ENCODE peak calls at places on chromosomes 16 and 17, in ten cellular contexts. O is fibroblast of the conjunctiva; Q is GM12878; W is activated naive CD4-positive, alpha-beta T cell treated with anti-CD3 and anti-CD28 coated beads for 36 hours; I is hypothalamus; A is CD8-positive, alpha-beta memory T cell; B is activated effector memory CD4-positive, alpha-beta T cell treated with anti-CD3 and anti-CD28 coated beads, Interleukin-2, amount 50 U/mL, for 16 hours; M is heart left ventricle; R is effector CD4-positive, alpha-beta T cell; J is PC-3. Z is an unnamed sample.

GRCh38 chr17:41635121-41636097 is 11.0 kb upstream of the KRT17 start:
- DNase-seq in A (no peak), O (no peak), B (no peak), M (no peak), I (peak), W (no peak), Q (no peak), J (no peak), R (no peak), Z (no peak)

GRCh38 chr17:50046179-50046578 is 9.7 kb upstream of the ITGA3 start:
- DNase-seq in Q (no peak), R (no peak), B (no peak), O (no peak), J (no peak), M (no peak), A (no peak), I (no peak), W (no peak), Z (no peak)

GRCh38 chr17:71329310-71330098 is 791.3 kb upstream of the SOX9 start:
- DNase-seq in J (no peak), M (no peak), Q (no peak), O (no peak), A (no peak), B (no peak), W (no peak), I (no peak), R (no peak), Z (no peak)

GRCh38 chr16:11550651-11551498 is 35.8 kb downstream of the LITAF start:
- DNase-seq in W (no peak), J (no peak), I (no peak), O (peak), R (no peak), M (no peak), B (no peak), Q (no peak), A (no peak), Z (no peak)

GRCh38 chr16:11016993-11017392 is 72.6 kb downstream of the CLEC16A start:
- DNase-seq in B (no peak), W (peak), I (no peak), A (no peak), J (peak), O (no peak), M (peak), R (no peak), Q (no peak), Z (no peak)

GRCh38 chr17:78645421-78646295 is 68.5 kb upstream of the DNAH17 start:
- DNase-seq in W (peak), R (peak), M (peak), O (no peak), I (peak), A (peak), B (peak), J (peak), Q (peak), Z (no peak)

GRCh38 chr17:42584880-42585279 is 7.4 kb upstream of the PSMC3IP start:
- DNase-seq in O (no peak), J (no peak), W (no peak), Q (no peak), M (no peak), R (no peak), A (no peak), B (no peak), I (no peak), Z (no peak)

GRCh38 chr17:82253179-82253544 is 20.3 kb downstream of the CSNK1D start:
- DNase-seq in I (no peak), W (no peak), J (no peak), O (no peak), B (no peak), R (no peak), M (peak), Q (no peak), A (no peak), Z (no peak)

GRCh38 chr16:23082161-23082788 is 67.0 kb downstream of the USP31 start:
- DNase-seq in J (no peak), W (no peak), R (no peak), I (no peak), Q (no peak), A (no peak), M (no peak), B (no peak), O (no peak), Z (no peak)

GRCh38 chr17:38881600-38882191 is 11.8 kb downstream of the LASP1 start:
- DNase-seq in I (peak), W (peak), J (no peak), A (no peak), R (peak), B (no peak), O (peak), Q (no peak), M (peak), Z (no peak)

GRCh38 chr17:4199818-4200402 is 56.9 kb downstream of the CYB5D2 start:
- DNase-seq in Q (no peak), M (no peak), A (peak), O (no peak), I (no peak), J (peak), B (no peak), R (peak), W (peak), Z (peak)

GRCh38 chr16:75064403-75065148 is 52.0 kb downstream of the LDHD start:
- DNase-seq in A (peak), Q (no peak), W (peak), M (no peak), B (no peak), J (peak), R (no peak), O (no peak), I (no peak), Z (peak)

GRCh38 chr16:84356591-84357116 is 11.7 kb upstream of the ATP2C2 start:
- DNase-seq in W (no peak), J (peak), I (peak), Q (no peak), R (no peak), B (no peak), O (no peak), A (no peak), M (no peak), Z (no peak)

GRCh38 chr16:10941127-10941933 is 938 bp downstream of the DEXI start:
- DNase-seq in A (no peak), Q (no peak), W (no peak), M (no peak), O (no peak), R (no peak), J (peak), B (no peak), I (no peak), Z (no peak)

GRCh38 chr17:63153488-63153887 is 187.5 kb downstream of the TANC2 start:
- DNase-seq in M (no peak), O (no peak), J (no peak), Q (no peak), B (no peak), I (no peak), A (no peak), W (no peak), R (no peak), Z (no peak)

GRCh38 chr16:86668136-86668535 is 89.8 kb downstream of the FOXL1 start:
- DNase-seq in B (no peak), R (no peak), I (no peak), A (no peak), Q (no peak), W (no peak), M (no peak), J (peak), O (no peak), Z (peak)

GRCh38 chr17:30920282-30920681 is 1.5 kb upstream of the ADAP2 start:
- DNase-seq in B (no peak), W (no peak), A (no peak), Q (no peak), R (no peak), M (peak), J (no peak), I (no peak), O (no peak), Z (no peak)

GRCh38 chr17:62216847-62217246 is 151.8 kb upstream of the MED13 start:
- DNase-seq in W (no peak), I (no peak), J (no peak), Q (no peak), M (no peak), O (no peak), A (no peak), R (no peak), B (no peak), Z (no peak)

GRCh38 chr17:76845524-76845923 is 22.7 kb upstream of the MGAT5B start:
- DNase-seq in M (no peak), I (no peak), J (no peak), O (no peak), A (no peak), Q (no peak), R (no peak), B (no peak), W (no peak), Z (no peak)

GRCh38 chr16:52383640-52384292 is 163.2 kb downstream of the TOX3 start:
- DNase-seq in J (no peak), A (no peak), B (no peak), W (no peak), M (no peak), O (no peak), Q (no peak), I (no peak), R (no peak), Z (no peak)

GRCh38 chr17:72719582-72720493 is 372.6 kb downstream of the SLC39A11 start:
- DNase-seq in O (no peak), B (peak), W (peak), Q (no peak), A (peak), J (no peak), I (peak), M (no peak), R (no peak), Z (peak)

GRCh38 chr16:72876221-72876620 is 171.7 kb downstream of the ZFHX3 start:
- DNase-seq in J (no peak), A (no peak), R (no peak), I (no peak), Q (peak), M (peak), O (peak), W (peak), B (no peak), Z (peak)

GRCh38 chr17:13601776-13602551 is at the start of gene HS3ST3A1:
- DNase-seq in J (peak), A (no peak), Q (no peak), R (no peak), B (no peak), O (peak), M (peak), W (peak), I (no peak), Z (no peak)

GRCh38 chr17:80254396-80255241 is 6.0 kb upstream of the RNF213 start:
- DNase-seq in J (peak), M (no peak), R (peak), W (peak), A (no peak), O (peak), Q (peak), I (no peak), B (peak), Z (no peak)

GRCh38 chr17:40072481-40073346 is 9.9 kb downstream of the THRA start:
- DNase-seq in W (no peak), I (no peak), J (peak), A (no peak), Q (no peak), R (no peak), B (no peak), M (peak), O (no peak), Z (no peak)

GRCh38 chr17:37162800-37163199 is 213.0 kb upstream of the C17orf78 start:
- DNase-seq in Q (no peak), R (no peak), I (no peak), B (no peak), M (no peak), O (no peak), W (no peak), A (no peak), J (no peak), Z (no peak)

GRCh38 chr17:8818047-8818446 is 18.9 kb upstream of the MFSD6L start:
- DNase-seq in J (no peak), Q (no peak), A (no peak), R (no peak), I (no peak), W (no peak), M (no peak), B (no peak), O (no peak), Z (no peak)

GRCh38 chr17:45282683-45283644 is 21.1 kb upstream of the SPATA32 start:
- DNase-seq in O (no peak), I (no peak), A (no peak), J (no peak), W (no peak), B (no peak), R (no peak), Q (no peak), M (no peak), Z (no peak)

GRCh38 chr16:53619247-53619646 is 84.4 kb downstream of the RPGRIP1L start:
- DNase-seq in Q (no peak), J (no peak), I (no peak), W (no peak), M (no peak), B (no peak), R (no peak), O (no peak), A (no peak), Z (no peak)

GRCh38 chr16:87765776-87766484 is at the start of gene KLHDC4:
- DNase-seq in B (peak), J (peak), R (peak), Q (peak), O (peak), W (peak), I (peak), M (peak), A (peak), Z (peak)

GRCh38 chr16:56743840-56744239 is 13.9 kb downstream of the NUP93 start:
- DNase-seq in R (no peak), M (no peak), I (no peak), W (no peak), B (no peak), O (no peak), A (no peak), J (no peak), Q (no peak), Z (no peak)

GRCh38 chr16:87538594-87538993 is 45.8 kb upstream of the ZCCHC14 start:
- DNase-seq in B (no peak), W (no peak), Q (no peak), I (no peak), R (no peak), M (no peak), J (no peak), O (peak), A (no peak), Z (no peak)

GRCh38 chr17:48490391-48491026 is 40.3 kb downstream of the HOXB1 start:
- DNase-seq in W (no peak), R (no peak), I (no peak), B (no peak), O (no peak), M (no peak), A (no peak), J (peak), Q (no peak), Z (no peak)

GRCh38 chr16:1612320-1613111 is at the start of gene CRAMP1:
- DNase-seq in W (peak), I (no peak), Q (no peak), J (no peak), A (no peak), R (no peak), B (peak), M (peak), O (no peak), Z (no peak)

GRCh38 chr17:75240394-75241142 is 20.8 kb downstream of the GGA3 start:
- DNase-seq in A (peak), W (peak), B (peak), R (no peak), O (no peak), J (peak), Q (no peak), I (peak), M (peak), Z (peak)

GRCh38 chr17:67417507-67417906 is 40.4 kb downstream of the PITPNC1 start:
- DNase-seq in W (no peak), A (no peak), M (no peak), O (no peak), I (no peak), R (no peak), B (peak), J (no peak), Q (no peak), Z (no peak)

GRCh38 chr17:40021471-40021961 is 6.3 kb downstream of the CSF3 start:
- DNase-seq in B (no peak), A (no peak), M (peak), J (peak), I (no peak), O (peak), W (no peak), Q (no peak), R (no peak), Z (no peak)